ENCODE peak calls at places on chromosomes 6 and 20, in eight cellular contexts. P is GM23248; A is uterus; U is left ventricle myocardium inferior; Z is HCT116; O is MM.1S; J is upper lobe of right lung; Q is CD4-positive, CD25-positive, alpha-beta regulatory T cell. X is an unnamed sample. For H3K4me1, the result is how much of the 10 kb centered on the place peaks cover.

GRCh38 chr6:80872194-80872950 is 765.9 kb downstream of the BCKDHB start:
- DNase-seq in O (no peak), Z (no peak), Q (no peak), U (peak), J (no peak), P (peak), A (no peak), X (no peak)

GRCh38 chr6:36327226-36328009 is 9.3 kb downstream of the BNIP5 start:
- DNase-seq in Z (no peak), O (no peak), A (no peak), Q (peak), J (no peak), P (no peak), U (no peak), X (no peak)

GRCh38 chr6:107323133-107323785 is 136.1 kb downstream of the PDSS2 start:
- DNase-seq in Q (no peak), P (peak), A (no peak), J (no peak), Z (no peak), U (no peak), O (no peak), X (no peak)

GRCh38 chr6:158666637-158667359 is 16.9 kb downstream of the SYTL3 start:
- DNase-seq in J (peak), O (no peak), U (no peak), P (peak), A (no peak), Q (no peak), Z (no peak), X (no peak)

GRCh38 chr6:130215526-130215925 is 7.2 kb downstream of the SAMD3 start:
- DNase-seq in O (peak), Z (no peak), U (no peak), P (no peak), J (no peak), A (no peak), Q (peak), X (no peak)

GRCh38 chr6:145015739-145016558 is 719.4 kb downstream of the EPM2A start:
- DNase-seq in P (peak), Q (peak), U (no peak), A (no peak), J (no peak), Z (peak), O (no peak), X (peak)

GRCh38 chr20:17849111-17849900 is 119.3 kb downstream of the SNX5 start:
- DNase-seq in Z (no peak), P (no peak), A (no peak), U (no peak), J (peak), Q (no peak), O (no peak), X (no peak)

GRCh38 chr6:4174042-4174441 is 38.7 kb upstream of the ECI2 start:
- DNase-seq in Q (no peak), A (no peak), P (no peak), O (no peak), J (no peak), Z (no peak), U (no peak), X (no peak)

GRCh38 chr6:158037771-158038170 is 56.1 kb downstream of the SYNJ2 start:
- DNase-seq in Z (no peak), U (peak), O (no peak), A (no peak), J (peak), Q (no peak), P (no peak), X (peak)

GRCh38 chr6:87164506-87164905 is 9.1 kb downstream of the ZNF292 start:
- DNase-seq in P (no peak), Z (no peak), J (no peak), U (no peak), A (no peak), Q (no peak), O (no peak), X (no peak)

GRCh38 chr20:56433880-56434255 is 21.8 kb downstream of the CASS4 start:
- DNase-seq in O (no peak), Z (no peak), Q (no peak), U (no peak), P (peak), A (no peak), J (no peak), X (no peak)

GRCh38 chr6:30260036-30260504 is 46.9 kb upstream of the TRIM26 start:
- DNase-seq in O (no peak), Z (no peak), P (peak), J (peak), U (no peak), Q (peak), A (no peak), X (no peak)

GRCh38 chr6:47276377-47276776 is 33.3 kb downstream of the TNFRSF21 start:
- DNase-seq in Q (no peak), U (no peak), Z (no peak), A (no peak), O (no peak), J (no peak), P (no peak), X (no peak)

GRCh38 chr6:119119989-119120388 is 41.5 kb upstream of the FAM184A start:
- DNase-seq in J (no peak), P (peak), U (no peak), Z (no peak), A (no peak), Q (no peak), O (no peak), X (no peak)

GRCh38 chr6:46808806-46809205 is 15.6 kb downstream of the MEP1A start:
- DNase-seq in Z (no peak), U (no peak), Q (no peak), P (no peak), J (no peak), O (no peak), A (no peak), X (no peak)

GRCh38 chr6:151161363-151161762 is 78.4 kb upstream of the AKAP12 start:
- DNase-seq in Q (no peak), P (no peak), U (no peak), A (no peak), O (no peak), Z (no peak), J (no peak), X (no peak)

GRCh38 chr6:165872311-165872710 is 209.3 kb upstream of the PDE10A start:
- DNase-seq in J (no peak), U (no peak), A (no peak), Z (no peak), O (no peak), Q (no peak), P (no peak), X (no peak)

GRCh38 chr6:113457156-113457555 is 400.0 kb upstream of the MARCKS start:
- DNase-seq in Q (no peak), O (no peak), P (peak), Z (no peak), A (peak), U (no peak), J (no peak), X (peak)

GRCh38 chr6:5580736-5581568 is 319.6 kb downstream of the FARS2 start:
- DNase-seq in Q (peak), O (no peak), J (no peak), P (no peak), A (no peak), Z (no peak), U (no peak), X (no peak)

GRCh38 chr6:166173292-166173951 is 5.8 kb upstream of the TBXT start:
- DNase-seq in J (no peak), Z (peak), P (no peak), Q (no peak), O (no peak), A (no peak), U (no peak), X (no peak)

GRCh38 chr6:80439721-80440488 is 333.4 kb downstream of the BCKDHB start:
- DNase-seq in A (no peak), O (no peak), J (no peak), P (no peak), Q (no peak), U (no peak), Z (no peak), X (no peak)

GRCh38 chr20:54093423-54094267 is 23.3 kb upstream of the BCAS1 start:
- DNase-seq in P (no peak), A (no peak), J (no peak), O (no peak), Z (no peak), U (no peak), Q (no peak), X (no peak)

GRCh38 chr6:166629628-166630027 is 2.6 kb upstream of the RPS6KA2 start:
- DNase-seq in P (peak), U (no peak), Z (no peak), J (no peak), A (no peak), Q (no peak), O (no peak), X (no peak)

GRCh38 chr6:42292002-42292735 is 74.5 kb upstream of the MRPS10 start:
- DNase-seq in A (no peak), Z (peak), P (peak), Q (peak), U (no peak), J (no peak), O (no peak), X (no peak)

GRCh38 chr6:138107752-138108592 is 753 bp upstream of the PERP start:
- DNase-seq in Z (peak), A (no peak), Q (peak), P (no peak), J (peak), O (peak), U (no peak), X (no peak)

GRCh38 chr6:111357680-111358079 is 125.3 kb downstream of the REV3L start:
- DNase-seq in Q (no peak), Z (no peak), U (no peak), P (no peak), J (no peak), A (no peak), O (no peak), X (no peak)

DNA sequence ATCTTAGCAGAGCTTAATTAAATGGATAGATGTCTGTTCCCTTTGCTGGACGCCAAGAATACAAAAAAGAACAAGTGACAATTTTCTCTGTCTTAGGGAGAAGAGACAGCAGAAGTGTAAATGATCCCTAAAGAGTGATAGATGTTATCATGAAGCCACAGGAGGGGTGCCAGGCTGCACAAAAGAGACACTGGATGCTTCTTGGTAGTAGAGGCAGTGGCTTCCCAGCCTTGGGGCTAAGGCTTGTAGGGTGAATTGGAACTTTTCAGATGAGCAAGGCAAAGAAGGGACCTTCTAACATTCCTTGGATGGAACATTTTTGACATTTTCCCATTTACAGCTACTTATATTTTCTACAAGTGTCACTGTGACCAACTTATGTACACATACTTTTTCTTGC is 58.0 kb downstream of the CCN2 start:
- DNase-seq in J (no peak), U (no peak), Z (no peak), A (no peak), Q (no peak), O (no peak), P (no peak), X (no peak)
- H3K4me1 ChIP-seq in J (under half), U (under half), Z (under half), A (under half), Q (under half), O (under half), P (under half), X (under half)

GRCh38 chr20:59723108-59723500 is 118.8 kb downstream of the PHACTR3 start:
- DNase-seq in J (no peak), U (no peak), O (no peak), P (no peak), A (no peak), Z (no peak), Q (no peak), X (no peak)
- H3K4me1 ChIP-seq in J (under half), U (under half), O (under half), P (under half), A (under half), Z (under half), Q (under half), X (under half)

GRCh38 chr6:105077592-105078463 is 102.0 kb downstream of the POPDC3 start:
- DNase-seq in Q (peak), A (no peak), Z (peak), U (no peak), P (peak), O (peak), J (no peak), X (no peak)
- H3K4me1 ChIP-seq in Q (under half), A (under half), Z (under half), U (under half), P (under half), O (under half), J (under half), X (under half)

GRCh38 chr6:12369781-12370262 is 79.7 kb downstream of the EDN1 start:
- DNase-seq in O (no peak), Z (no peak), Q (no peak), A (no peak), U (no peak), P (no peak), J (no peak), X (peak)

GRCh38 chr6:12367412-12367811 is 77.3 kb downstream of the EDN1 start:
- DNase-seq in Z (no peak), O (no peak), P (no peak), Q (no peak), J (no peak), A (no peak), U (no peak), X (no peak)

GRCh38 chr6:12371151-12371550 is 81.0 kb downstream of the EDN1 start:
- DNase-seq in Q (no peak), J (no peak), Z (no peak), P (no peak), U (no peak), A (no peak), O (no peak), X (no peak)

GRCh38 chr6:12371641-12372146 is 81.5 kb downstream of the EDN1 start:
- DNase-seq in J (no peak), A (no peak), U (no peak), Z (no peak), O (no peak), P (peak), Q (no peak), X (no peak)

GRCh38 chr6:12369355-12369754 is 79.2 kb downstream of the EDN1 start:
- DNase-seq in P (no peak), A (no peak), J (no peak), Z (no peak), Q (no peak), O (no peak), U (no peak), X (no peak)
- H3K4me1 ChIP-seq in P (under half), A (under half), J (under half), Z (under half), Q (under half), O (under half), U (under half), X (under half)

DNA sequence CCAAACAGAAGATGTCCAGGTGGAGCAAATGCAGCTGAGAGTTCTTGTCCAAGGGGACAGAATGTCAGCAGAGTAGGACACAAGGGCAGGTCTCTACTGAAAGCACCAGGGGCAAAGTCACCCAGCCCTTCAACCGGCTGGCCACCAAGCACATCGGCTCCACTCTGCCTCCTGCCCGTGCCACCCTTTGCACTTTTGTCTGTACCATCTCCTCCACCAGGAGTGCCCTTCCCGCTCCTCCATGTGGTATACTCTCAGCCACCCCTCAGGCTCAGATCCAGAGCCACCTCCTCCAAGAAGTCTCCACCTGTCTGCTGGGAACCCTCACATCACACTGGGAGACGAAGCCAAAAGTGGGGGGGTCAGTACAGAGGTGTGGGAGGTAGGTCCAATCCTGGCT is 4.1 kb upstream of the HSPA12B start:
- DNase-seq in Q (no peak), O (no peak), P (no peak), A (no peak), Z (no peak), J (peak), U (no peak), X (no peak)
- H3K4me1 ChIP-seq in Q (under half), O (under half), P (under half), A (under half), Z (under half), J (under half), U (half or more), X (under half)

DNA sequence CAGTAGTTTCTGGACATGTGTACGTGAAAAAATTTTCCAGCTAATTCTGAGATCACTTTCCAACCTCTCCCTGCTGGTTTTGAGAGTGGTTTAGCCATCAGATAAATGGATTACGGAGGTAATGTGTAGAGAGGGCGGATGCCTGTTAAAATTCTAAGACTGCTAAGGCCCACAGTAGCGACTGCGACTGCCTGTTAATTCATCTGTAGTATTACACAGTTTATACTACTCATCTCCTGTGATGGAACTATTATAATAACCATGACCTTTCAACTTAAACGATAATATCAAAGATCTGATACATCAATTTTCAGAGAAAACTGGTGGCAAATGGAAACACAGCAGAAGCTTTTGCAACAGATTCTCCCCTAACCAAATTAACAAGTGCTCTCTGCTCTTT is 102.3 kb downstream of the IRF4 start:
- DNase-seq in Q (no peak), J (no peak), O (no peak), Z (no peak), A (no peak), P (no peak), U (no peak), X (no peak)
- H3K4me1 ChIP-seq in Q (half or more), J (under half), O (under half), Z (under half), A (under half), P (under half), U (under half), X (under half)

DNA sequence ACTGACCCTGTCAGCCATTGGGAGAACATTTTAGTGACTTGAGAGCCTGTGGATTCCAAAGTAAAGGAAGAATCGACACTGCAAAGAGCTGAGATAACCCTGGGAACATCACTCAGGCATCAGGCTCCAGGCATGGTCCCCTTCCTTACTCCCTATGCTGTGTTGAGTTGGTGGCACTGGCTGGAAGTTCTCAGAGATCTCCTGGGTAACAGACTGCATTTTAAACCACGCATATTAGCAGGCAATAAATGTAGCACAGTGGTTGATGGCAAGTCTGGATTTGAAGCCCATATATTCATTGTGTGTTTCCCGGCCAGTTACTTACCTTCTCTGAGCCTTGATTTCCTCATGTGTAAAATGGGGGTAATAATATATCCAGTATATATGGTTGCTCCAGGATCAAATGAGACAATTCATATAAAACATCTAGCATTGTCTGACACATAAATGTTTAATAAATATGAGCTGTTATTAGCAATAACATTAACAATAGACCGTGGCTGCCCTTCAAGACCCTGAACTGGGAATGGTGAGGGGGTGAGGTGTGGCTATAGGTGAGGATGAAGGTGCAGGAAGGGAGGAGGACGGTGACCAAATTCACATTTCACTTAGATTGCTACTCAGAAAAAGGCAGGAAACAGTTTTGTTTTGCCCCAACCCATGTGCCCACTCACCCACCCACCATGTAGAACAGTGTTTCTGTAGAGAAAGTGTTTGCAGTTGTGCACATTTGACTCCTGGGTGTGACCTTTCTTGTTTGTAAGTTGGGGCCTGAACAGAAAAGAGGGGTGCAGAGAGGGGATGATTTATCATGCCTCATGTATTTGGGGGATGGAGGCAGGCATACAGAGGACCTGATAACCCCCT is 2.1 kb downstream of the PLCG1 start:
- DNase-seq in U (no peak), P (no peak), Q (peak), J (peak), O (no peak), Z (no peak), A (no peak), X (no peak)
- H3K4me1 ChIP-seq in U (half or more), P (under half), Q (half or more), J (half or more), O (under half), Z (under half), A (under half), X (under half)

GRCh38 chr20:23155141-23155590 is 69.0 kb upstream of the CD93 start:
- DNase-seq in J (no peak), P (no peak), U (no peak), O (no peak), Z (no peak), A (no peak), Q (no peak), X (no peak)

GRCh38 chr20:23156170-23156841 is 70.2 kb upstream of the CD93 start:
- DNase-seq in J (no peak), Z (peak), Q (no peak), U (no peak), P (peak), A (no peak), O (no peak), X (peak)

GRCh38 chr20:23157741-23158140 is 71.6 kb upstream of the CD93 start:
- DNase-seq in A (no peak), O (no peak), Q (no peak), U (no peak), J (no peak), Z (no peak), P (peak), X (no peak)

GRCh38 chr20:23159256-23159922 is 73.3 kb upstream of the CD93 start:
- DNase-seq in Q (no peak), U (no peak), O (no peak), P (no peak), Z (no peak), A (no peak), J (no peak), X (no peak)

GRCh38 chr20:23156842-23157423 is 70.8 kb upstream of the CD93 start:
- DNase-seq in O (no peak), A (no peak), Z (no peak), Q (no peak), P (peak), J (no peak), U (no peak), X (no peak)
- H3K4me1 ChIP-seq in O (under half), A (under half), Z (under half), Q (under half), P (half or more), J (half or more), U (half or more), X (under half)